ENCODE peak calls at places on chromosomes 13 and 19, in five cellular contexts. M is K562, A is HepG2, Q is IMR-90, R is H1. C is an unnamed sample.

GRCh38 chr19:52535831-52536800 is 8.6 kb downstream of the ZNF808 start:
- DNase-seq in M (peak), A (no peak), Q (peak), R (peak), C (no peak)

GRCh38 chr19:33032218-33032781 is 32.4 kb downstream of the RHPN2 start:
- DNase-seq in M (no peak), A (no peak), Q (no peak), R (no peak), C (peak)

GRCh38 chr19:53785196-53785889 is 38.8 kb downstream of the NLRP12 start:
- DNase-seq in M (no peak), A (peak), Q (no peak), R (no peak), C (no peak)

GRCh38 chr13:75514080-75515040 is 23.3 kb downstream of the COMMD6 start:
- DNase-seq in M (no peak), A (no peak), Q (peak), R (no peak), C (no peak)

GRCh38 chr13:26557393-26558073 is at the start of gene WASF3:
- DNase-seq in M (peak), A (peak), Q (peak), R (peak), C (peak)

GRCh38 chr19:41997851-41998229 is 3.8 kb upstream of the ATP1A3 start:
- DNase-seq in M (no peak), A (no peak), Q (no peak), R (peak), C (no peak)

GRCh38 chr19:7265963-7266362 is 28.3 kb downstream of the INSR start:
- DNase-seq in M (no peak), A (no peak), Q (no peak), R (no peak), C (no peak)

GRCh38 chr13:26061947-26062346 is 10.1 kb upstream of the SHISA2 start:
- DNase-seq in M (no peak), A (no peak), Q (peak), R (no peak), C (no peak)

GRCh38 chr19:44905437-44906160 is at the start of gene APOE:
- DNase-seq in M (peak), A (peak), Q (no peak), R (peak), C (no peak)

GRCh38 chr13:107360010-107360409 is 792.1 kb upstream of the ARGLU1 start:
- DNase-seq in M (no peak), A (no peak), Q (no peak), R (no peak), C (no peak)

GRCh38 chr19:7527516-7528191 is 5.2 kb downstream of the MCOLN1 start:
- DNase-seq in M (no peak), A (no peak), Q (no peak), R (no peak), C (no peak)

GRCh38 chr13:87080100-87080779 is 590.9 kb upstream of the SLITRK5 start:
- DNase-seq in M (no peak), A (no peak), Q (no peak), R (no peak), C (no peak)

GRCh38 chr19:38739440-38740251 is 4.6 kb downstream of the CAPN12 start:
- DNase-seq in M (no peak), A (no peak), Q (no peak), R (no peak), C (peak)

GRCh38 chr19:17235618-17236413 is 9.8 kb downstream of the OCEL1 start:
- DNase-seq in M (peak), A (no peak), Q (peak), R (peak), C (peak)

GRCh38 chr19:48918801-48919247 is 14.7 kb upstream of the DHDH start:
- DNase-seq in M (peak), A (no peak), Q (no peak), R (peak), C (peak)

GRCh38 chr13:24875566-24875965 is 111.6 kb downstream of the RNF17 start:
- DNase-seq in M (no peak), A (no peak), Q (no peak), R (no peak), C (no peak)

GRCh38 chr19:20325151-20325550 is 158.1 kb downstream of the ZNF486 start:
- DNase-seq in M (no peak), A (no peak), Q (no peak), R (no peak), C (no peak)

GRCh38 chr19:19475845-19476828 is 39.2 kb downstream of the TSSK6 start:
- DNase-seq in M (no peak), A (peak), Q (no peak), R (no peak), C (peak)

GRCh38 chr13:85543144-85543543 is 256.1 kb downstream of the SLITRK6 start:
- DNase-seq in M (no peak), A (no peak), Q (no peak), R (no peak), C (no peak)

GRCh38 chr13:47564041-47564440 is 437.0 kb downstream of the SUCLA2 start:
- DNase-seq in M (no peak), A (peak), Q (no peak), R (peak), C (no peak)

GRCh38 chr13:104953588-104953987 is 1581.9 kb downstream of the EFNB2 start:
- DNase-seq in M (no peak), A (no peak), Q (no peak), R (no peak), C (no peak)

GRCh38 chr13:26867451-26868067 is 107.0 kb upstream of the GPR12 start:
- DNase-seq in M (peak), A (no peak), Q (peak), R (peak), C (peak)

GRCh38 chr19:867301-867793 is 7.9 kb downstream of the CFD start:
- DNase-seq in M (no peak), A (no peak), Q (no peak), R (no peak), C (no peak)

GRCh38 chr19:39850892-39851291 is 4.7 kb upstream of the FBL start:
- DNase-seq in M (no peak), A (no peak), Q (no peak), R (no peak), C (no peak)

GRCh38 chr13:113786262-113786841 is 27.3 kb downstream of the TMEM255B start:
- DNase-seq in M (no peak), A (no peak), Q (peak), R (no peak), C (no peak)

GRCh38 chr13:40271931-40272775 is 394.3 kb downstream of the FOXO1 start:
- DNase-seq in M (no peak), A (no peak), Q (peak), R (no peak), C (peak)

GRCh38 chr19:37763488-37763887 is 15.9 kb downstream of the ZNF573 start:
- DNase-seq in M (no peak), A (no peak), Q (peak), R (no peak), C (no peak)

GRCh38 chr13:66513728-66514127 is 716.4 kb downstream of the PCDH9 start:
- DNase-seq in M (no peak), A (no peak), Q (peak), R (no peak), C (no peak)

GRCh38 chr13:75757336-75757735 is 121.2 kb downstream of the LMO7 start:
- DNase-seq in M (no peak), A (no peak), Q (no peak), R (no peak), C (no peak)

GRCh38 chr13:57716295-57716694 is 84.8 kb downstream of the PCDH17 start:
- DNase-seq in M (no peak), A (peak), Q (no peak), R (no peak), C (no peak)

GRCh38 chr19:33098023-33098652 is 17.2 kb downstream of the GPATCH1 start:
- DNase-seq in M (no peak), A (peak), Q (no peak), R (no peak), C (peak)

GRCh38 chr19:55353803-55354697 is 469 bp downstream of the COX6B2 start:
- DNase-seq in M (peak), A (no peak), Q (peak), R (peak), C (peak)

GRCh38 chr19:48290341-48290922 is 20.6 kb downstream of the ZNF114 start:
- DNase-seq in M (peak), A (no peak), Q (peak), R (peak), C (peak)

DNA sequence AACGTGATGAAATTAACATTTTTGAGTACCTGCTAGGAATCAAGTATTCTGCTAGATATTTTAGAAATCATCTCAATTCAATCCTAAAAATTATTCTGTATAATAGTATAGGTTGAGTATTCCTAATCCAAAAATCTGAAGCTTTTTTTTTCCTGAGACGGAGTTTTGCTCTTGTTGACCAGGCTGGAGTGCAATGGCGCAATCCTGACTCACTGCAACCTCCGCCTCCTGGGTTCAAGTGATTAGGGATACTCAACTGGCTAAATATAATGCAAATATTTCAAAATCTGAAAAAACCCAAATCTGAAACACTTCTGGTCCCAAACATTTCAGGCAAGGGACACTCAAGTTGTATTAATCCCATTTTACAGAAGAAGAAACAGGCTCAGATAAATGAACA is 17.2 kb upstream of the USPL1 start:
- DNase-seq in M (no peak), A (no peak), Q (no peak), R (no peak), C (no peak)
- TF ChIP-seq MAFK in M (no peak), A (no peak), Q (no peak), R (no peak), C (no peak)

GRCh38 chr19:4606921-4607678 is 32.2 kb upstream of the TNFAIP8L1 start:
- DNase-seq in M (peak), A (no peak), Q (no peak), R (peak), C (no peak)
- TF ChIP-seq MAFK in M (no peak), A (no peak), Q (no peak), R (no peak), C (no peak)

DNA sequence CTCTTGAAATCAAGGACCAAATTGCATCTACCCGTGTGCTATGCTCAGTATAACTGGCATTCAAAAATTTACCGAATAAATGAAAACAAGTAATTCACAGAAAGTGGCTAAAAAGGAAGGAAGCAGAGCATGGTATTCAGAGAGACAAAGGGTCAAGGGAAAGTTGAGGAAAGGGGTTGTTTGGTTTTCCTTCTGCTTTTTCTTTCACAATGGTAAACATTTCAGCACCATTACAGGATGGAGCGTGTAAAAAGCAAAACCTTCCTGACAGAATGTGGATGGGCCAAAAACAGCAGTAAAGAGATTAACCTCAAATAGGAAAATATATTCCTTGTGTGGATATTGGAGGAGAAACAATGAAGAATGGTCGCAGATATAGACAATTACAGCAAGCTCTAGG is 14.8 kb downstream of the DIAPH3 start:
- DNase-seq in M (no peak), A (no peak), Q (no peak), R (no peak), C (no peak)
- TF ChIP-seq MAFK in M (no peak), A (no peak), Q (no peak), R (no peak), C (no peak)

GRCh38 chr13:98105929-98106336 is 37.0 kb upstream of the FARP1 start:
- DNase-seq in M (peak), A (peak), Q (peak), R (no peak), C (no peak)

GRCh38 chr13:98103531-98103930 is 39.4 kb upstream of the FARP1 start:
- DNase-seq in M (no peak), A (no peak), Q (no peak), R (no peak), C (no peak)

GRCh38 chr13:98099627-98100026 is 43.3 kb upstream of the FARP1 start:
- DNase-seq in M (no peak), A (no peak), Q (no peak), R (no peak), C (no peak)

GRCh38 chr13:98108330-98108729 is 34.6 kb upstream of the FARP1 start:
- DNase-seq in M (no peak), A (no peak), Q (peak), R (no peak), C (no peak)

DNA sequence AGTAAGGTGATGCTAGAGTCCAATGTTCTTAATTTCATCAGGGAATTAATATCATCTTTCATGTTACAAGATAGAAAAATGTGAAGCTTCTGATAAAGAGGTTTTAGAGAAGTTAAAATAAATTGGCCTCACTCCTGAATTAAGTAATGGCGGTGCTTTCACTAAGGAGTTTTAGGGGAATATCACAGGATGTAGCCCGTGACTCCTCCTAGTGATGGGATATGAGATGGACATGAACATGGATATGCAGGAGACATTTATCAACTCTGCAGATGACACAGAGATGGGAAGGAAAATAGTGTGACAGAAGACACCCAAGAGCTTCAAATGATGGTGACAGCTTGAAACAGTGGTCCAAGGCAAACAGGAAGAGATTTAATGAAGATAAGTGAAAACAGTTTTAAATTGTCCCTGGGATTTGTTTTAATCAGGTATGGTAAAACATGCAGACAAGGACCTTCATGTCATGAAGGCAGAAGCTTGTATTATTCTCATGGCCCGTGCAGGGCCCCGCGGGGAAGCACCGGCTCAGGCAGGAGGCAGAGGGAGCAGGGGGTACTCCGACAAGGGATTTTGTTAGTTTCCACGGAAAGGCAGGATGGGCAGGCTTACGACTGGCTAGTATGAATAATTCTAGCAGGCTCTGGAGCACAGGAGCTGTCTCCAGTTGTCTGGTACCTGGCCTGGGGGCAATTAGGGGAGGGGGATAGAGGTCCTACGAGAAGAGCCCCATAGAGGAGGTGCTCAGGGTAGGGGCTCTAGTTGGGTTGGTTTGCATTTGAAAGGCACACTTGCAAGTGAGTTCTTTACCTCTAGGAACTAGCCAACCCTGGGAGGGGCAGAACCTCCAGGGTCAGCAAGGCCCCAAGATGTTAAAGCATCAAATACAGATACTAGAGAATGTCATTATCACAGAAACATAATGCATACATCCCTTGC is 38.7 kb upstream of the FARP1 start:
- DNase-seq in M (peak), A (peak), Q (peak), R (no peak), C (peak)
- TF ChIP-seq MAFK in M (no peak), A (no peak), Q (no peak), R (no peak), C (no peak)

DNA sequence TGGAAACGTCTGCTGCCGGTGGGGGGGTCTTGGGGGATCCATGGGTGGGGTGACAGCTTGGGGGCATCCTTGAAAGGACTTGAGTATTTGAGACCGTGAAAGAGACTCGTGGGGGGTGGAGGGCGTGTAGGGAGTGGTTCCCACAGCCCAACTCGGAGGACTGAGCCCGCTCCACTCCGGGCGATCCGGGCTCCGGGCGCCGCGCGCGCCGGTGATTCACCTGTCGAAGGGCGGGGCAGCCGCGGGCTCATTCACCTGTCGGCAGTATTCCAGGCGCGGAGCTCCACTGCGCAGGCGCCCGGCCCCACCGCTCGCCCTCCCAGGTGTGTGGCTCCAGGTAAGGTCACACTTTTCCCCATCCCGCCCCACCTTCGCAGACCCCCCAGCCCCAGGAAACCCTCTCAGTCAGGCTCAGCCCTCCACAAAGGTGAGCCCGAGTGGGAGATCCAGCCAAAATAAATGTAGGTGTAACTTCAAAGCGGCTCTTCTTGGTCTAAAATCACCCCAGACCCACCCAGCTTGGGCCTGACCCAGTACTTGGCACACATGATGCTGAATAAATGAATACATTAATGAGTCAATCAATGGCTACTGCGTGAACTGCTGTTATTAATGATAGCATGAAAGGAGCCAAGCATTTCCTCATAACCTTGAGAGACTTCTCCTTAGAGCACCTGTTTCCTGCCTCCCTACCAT is 4.7 kb downstream of the NOTCH3 start:
- DNase-seq in M (peak), A (no peak), Q (no peak), R (peak), C (no peak)
- TF ChIP-seq MAFK in M (no peak), A (no peak), Q (no peak), R (no peak), C (no peak)

DNA sequence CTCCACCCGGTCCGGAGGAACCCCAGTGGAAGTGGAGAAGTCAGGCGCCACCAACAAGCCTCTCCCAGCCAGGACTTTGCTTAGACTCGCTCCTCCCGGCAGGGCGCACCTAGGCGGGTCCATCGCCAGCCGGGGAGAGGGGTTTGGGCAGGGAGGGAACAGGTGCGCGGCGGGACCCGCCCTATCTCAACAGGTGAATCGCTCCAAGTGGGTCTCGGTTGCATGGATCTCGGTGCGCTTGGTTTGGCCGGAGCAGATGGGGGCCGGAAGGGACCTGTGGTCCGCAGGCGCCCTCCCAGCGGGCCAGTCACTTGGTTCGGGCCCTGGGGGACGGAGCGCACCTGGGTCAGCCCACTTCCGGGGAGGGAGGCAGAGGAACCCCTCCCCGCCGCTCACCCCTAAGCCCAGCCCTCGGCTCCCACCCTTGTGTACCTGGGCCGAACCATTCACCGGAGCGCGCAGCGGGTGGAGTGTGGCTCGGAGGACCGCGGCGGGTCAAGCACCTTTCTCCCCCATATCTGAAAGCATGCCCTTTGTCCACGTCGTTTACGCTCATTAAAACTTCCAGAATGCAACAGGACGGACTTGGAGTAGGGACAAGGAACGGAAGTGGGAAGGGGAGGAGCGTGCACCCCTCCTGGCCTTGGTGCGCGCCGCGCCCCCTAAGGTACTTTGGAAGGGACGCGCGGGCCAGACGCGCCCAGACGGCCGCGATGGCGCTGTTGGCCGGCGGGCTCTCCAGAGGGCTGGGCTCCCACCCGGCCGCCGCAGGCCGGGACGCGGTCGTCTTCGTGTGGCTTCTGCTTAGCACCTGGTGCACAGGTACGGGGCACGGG is at the start of gene LSR:
- DNase-seq in M (peak), A (peak), Q (no peak), R (peak), C (peak)
- TF ChIP-seq MAFK in M (no peak), A (no peak), Q (no peak), R (no peak), C (no peak)